ENCODE peak calls at places on chromosomes 1 and 21, in six cellular contexts. One of them, this sample, is unnamed.

GRCh38 chr1:182841368-182841988 is 2.3 kb downstream of the DHX9 start:
- DNase-seq in ovary: no peak
- DNase-seq in pancreas: no peak
- DNase-seq in left lung: no peak
- DNase-seq in AG04449: no peak
- DNase-seq in right atrium auricular region: no peak
- DNase-seq in this sample: no peak

GRCh38 chr1:228528612-228529011 is 41.4 kb downstream of the RNF187 start:
- DNase-seq in right atrium auricular region: no peak
- DNase-seq in AG04449: no peak
- DNase-seq in pancreas: no peak
- DNase-seq in left lung: no peak
- DNase-seq in ovary: no peak
- DNase-seq in this sample: no peak

GRCh38 chr1:77757066-77757584 is 2.5 kb downstream of the USP33 start:
- DNase-seq in left lung: no peak
- DNase-seq in ovary: no peak
- DNase-seq in AG04449: no peak
- DNase-seq in pancreas: no peak
- DNase-seq in right atrium auricular region: no peak
- DNase-seq in this sample: no peak

GRCh38 chr1:47906466-47907191 is 90.6 kb downstream of the TRABD2B start:
- DNase-seq in AG04449: no peak
- DNase-seq in ovary: no peak
- DNase-seq in right atrium auricular region: no peak
- DNase-seq in pancreas: no peak
- DNase-seq in left lung: no peak
- DNase-seq in this sample: no peak

GRCh38 chr1:168709896-168710305 is 19.1 kb downstream of the DPT start:
- DNase-seq in left lung: no peak
- DNase-seq in pancreas: no peak
- DNase-seq in ovary: no peak
- DNase-seq in AG04449: peak; percentile 16
- DNase-seq in right atrium auricular region: no peak
- DNase-seq in this sample: no peak

GRCh38 chr1:154863702-154864174 is 6.3 kb downstream of the KCNN3 start:
- DNase-seq in left lung: no peak
- DNase-seq in AG04449: no peak
- DNase-seq in ovary: no peak
- DNase-seq in right atrium auricular region: no peak
- DNase-seq in pancreas: peak; percentile 31
- DNase-seq in this sample: no peak

GRCh38 chr21:43809853-43810504 is 20.6 kb downstream of the RRP1 start:
- DNase-seq in ovary: no peak
- DNase-seq in left lung: no peak
- DNase-seq in AG04449: no peak
- DNase-seq in pancreas: no peak
- DNase-seq in right atrium auricular region: no peak
- DNase-seq in this sample: no peak

GRCh38 chr1:174883361-174883760 is 116.4 kb upstream of the CACYBP start:
- DNase-seq in AG04449: peak; percentile 9
- DNase-seq in right atrium auricular region: no peak
- DNase-seq in ovary: no peak
- DNase-seq in left lung: no peak
- DNase-seq in pancreas: no peak
- DNase-seq in this sample: no peak

GRCh38 chr1:236253119-236253518 is 28.6 kb downstream of the ERO1B start:
- DNase-seq in left lung: no peak
- DNase-seq in AG04449: no peak
- DNase-seq in pancreas: no peak
- DNase-seq in ovary: no peak
- DNase-seq in right atrium auricular region: no peak
- DNase-seq in this sample: no peak

GRCh38 chr1:60133848-60134247 is 60.3 kb upstream of the C1orf87 start:
- DNase-seq in ovary: no peak
- DNase-seq in pancreas: no peak
- DNase-seq in AG04449: peak; percentile 65
- DNase-seq in left lung: peak; percentile 41
- DNase-seq in right atrium auricular region: no peak
- DNase-seq in this sample: no peak

GRCh38 chr1:180953291-180953747 is 40.6 kb downstream of the KIAA1614 start:
- DNase-seq in ovary: no peak
- DNase-seq in left lung: no peak
- DNase-seq in right atrium auricular region: no peak
- DNase-seq in AG04449: no peak
- DNase-seq in pancreas: peak; percentile 78
- DNase-seq in this sample: no peak

GRCh38 chr1:201540846-201541735 is 2.2 kb downstream of the NAV1 start:
- DNase-seq in pancreas: no peak
- DNase-seq in ovary: no peak
- DNase-seq in left lung: no peak
- DNase-seq in right atrium auricular region: no peak
- DNase-seq in AG04449: no peak
- DNase-seq in this sample: no peak

GRCh38 chr1:3067671-3068399 is 1.2 kb upstream of the PRDM16 start:
- DNase-seq in AG04449: no peak
- DNase-seq in left lung: peak; percentile 33
- DNase-seq in pancreas: peak; percentile 43
- DNase-seq in ovary: no peak
- DNase-seq in right atrium auricular region: no peak
- DNase-seq in this sample: no peak

GRCh38 chr21:42564561-42564971 is 50.9 kb downstream of the SLC37A1 start:
- DNase-seq in pancreas: no peak
- DNase-seq in right atrium auricular region: no peak
- DNase-seq in left lung: peak; percentile 25
- DNase-seq in ovary: no peak
- DNase-seq in AG04449: no peak
- DNase-seq in this sample: no peak

GRCh38 chr1:205597691-205598314 is 34.0 kb downstream of the ELK4 start:
- DNase-seq in ovary: no peak
- DNase-seq in AG04449: no peak
- DNase-seq in pancreas: peak; percentile 4
- DNase-seq in right atrium auricular region: peak; percentile 58
- DNase-seq in left lung: no peak
- DNase-seq in this sample: no peak

GRCh38 chr1:181095260-181095659 is 6.8 kb downstream of the IER5 start:
- DNase-seq in ovary: no peak
- DNase-seq in pancreas: no peak
- DNase-seq in AG04449: no peak
- DNase-seq in left lung: no peak
- DNase-seq in right atrium auricular region: no peak
- DNase-seq in this sample: no peak

GRCh38 chr1:227942021-227942715 is 5.6 kb downstream of the WNT9A start:
- DNase-seq in left lung: no peak
- DNase-seq in pancreas: peak; percentile 6
- DNase-seq in right atrium auricular region: peak; percentile 43
- DNase-seq in ovary: peak; percentile 22
- DNase-seq in AG04449: no peak
- DNase-seq in this sample: peak; percentile 15

GRCh38 chr1:26938659-26939025 is 17.1 kb downstream of the NUDC start:
- DNase-seq in left lung: no peak
- DNase-seq in pancreas: no peak
- DNase-seq in AG04449: no peak
- DNase-seq in ovary: no peak
- DNase-seq in right atrium auricular region: no peak
- DNase-seq in this sample: no peak

GRCh38 chr1:182330303-182330702 is 61.3 kb downstream of the GLUL start:
- DNase-seq in AG04449: no peak
- DNase-seq in pancreas: no peak
- DNase-seq in right atrium auricular region: peak; percentile 66
- DNase-seq in ovary: no peak
- DNase-seq in left lung: no peak
- DNase-seq in this sample: no peak

GRCh38 chr1:93717639-93718038 is 36.0 kb upstream of the BCAR3 start:
- DNase-seq in pancreas: no peak
- DNase-seq in right atrium auricular region: no peak
- DNase-seq in ovary: no peak
- DNase-seq in left lung: no peak
- DNase-seq in AG04449: no peak
- DNase-seq in this sample: no peak

DNA sequence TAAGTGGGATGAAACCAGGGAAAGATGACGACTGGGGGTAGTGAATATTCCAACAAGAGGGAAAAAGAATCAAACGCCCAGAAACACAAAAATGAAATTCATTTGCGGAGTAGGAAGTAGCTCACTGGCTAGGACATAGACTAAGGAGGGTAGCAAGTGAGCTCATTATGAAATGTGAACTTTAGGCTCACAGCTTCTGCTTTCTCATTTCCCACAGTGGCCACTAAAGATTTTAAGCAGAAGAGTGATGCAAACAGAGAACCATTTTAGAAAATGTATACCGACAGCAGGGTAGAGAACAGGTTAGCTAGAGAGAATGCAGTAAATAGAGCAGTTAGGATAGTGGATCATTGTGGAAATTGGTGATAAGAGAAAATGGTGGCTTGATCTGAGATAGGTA is 3.5 kb downstream of the CD48 start:
- DNase-seq in pancreas: no peak
- DNase-seq in AG04449: no peak
- DNase-seq in ovary: no peak
- DNase-seq in right atrium auricular region: no peak
- DNase-seq in left lung: no peak
- DNase-seq in this sample: no peak
- TF ChIP-seq CTCF in pancreas: no peak
- TF ChIP-seq CTCF in AG04449: no peak
- TF ChIP-seq CTCF in ovary: no peak
- TF ChIP-seq CTCF in right atrium auricular region: no peak
- TF ChIP-seq CTCF in left lung: no peak
- TF ChIP-seq CTCF in this sample: no peak

DNA sequence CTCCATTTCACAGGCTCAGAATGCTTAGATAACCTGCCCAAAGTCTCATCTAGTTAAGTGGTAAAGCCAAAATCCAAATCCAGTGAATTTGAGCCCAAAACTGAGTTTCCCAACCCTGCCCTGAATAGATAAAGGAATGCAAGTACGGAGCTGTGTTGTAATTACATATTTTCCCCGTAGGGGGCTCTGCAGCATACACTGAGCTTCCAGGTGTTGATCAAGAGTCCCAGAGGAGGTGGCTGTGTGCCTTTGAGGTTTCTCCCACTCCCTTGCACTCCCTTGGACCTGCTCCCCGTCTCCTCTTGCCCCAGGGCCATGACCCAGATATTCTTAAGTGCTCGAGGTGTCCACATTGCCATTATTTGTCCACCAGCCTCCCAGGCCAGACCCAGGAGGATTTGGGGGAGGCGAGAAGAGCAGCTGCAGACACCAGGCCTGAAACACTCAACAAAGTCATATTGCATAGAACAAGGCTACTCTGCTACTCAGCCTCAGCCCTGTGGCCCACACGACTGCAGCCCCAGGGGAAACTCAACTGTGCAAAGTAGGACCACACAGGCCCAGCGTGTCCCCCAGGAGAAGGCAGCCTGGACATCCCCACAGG is 18.4 kb upstream of the LY9 start:
- DNase-seq in AG04449: no peak
- DNase-seq in left lung: no peak
- DNase-seq in right atrium auricular region: no peak
- DNase-seq in ovary: no peak
- DNase-seq in pancreas: peak; percentile 45
- DNase-seq in this sample: no peak
- TF ChIP-seq CTCF in AG04449: peak; percentile 25
- TF ChIP-seq CTCF in left lung: peak; percentile 35
- TF ChIP-seq CTCF in right atrium auricular region: no peak
- TF ChIP-seq CTCF in ovary: no peak
- TF ChIP-seq CTCF in pancreas: peak; percentile 29
- TF ChIP-seq CTCF in this sample: peak; percentile 53

GRCh38 chr1:247079141-247079874 is 697 bp upstream of the ZNF670 start:
- DNase-seq in ovary: no peak
- DNase-seq in pancreas: no peak
- DNase-seq in right atrium auricular region: no peak
- DNase-seq in AG04449: no peak
- DNase-seq in left lung: no peak
- DNase-seq in this sample: no peak

GRCh38 chr1:247077234-247077633 is 1.4 kb downstream of the ZNF670 start:
- DNase-seq in right atrium auricular region: no peak
- DNase-seq in AG04449: no peak
- DNase-seq in left lung: no peak
- DNase-seq in pancreas: no peak
- DNase-seq in ovary: no peak
- DNase-seq in this sample: no peak

GRCh38 chr1:247077768-247078314 is 770 bp downstream of the ZNF670 start:
- DNase-seq in ovary: no peak
- DNase-seq in pancreas: no peak
- DNase-seq in AG04449: no peak
- DNase-seq in left lung: no peak
- DNase-seq in right atrium auricular region: no peak
- DNase-seq in this sample: no peak

DNA sequence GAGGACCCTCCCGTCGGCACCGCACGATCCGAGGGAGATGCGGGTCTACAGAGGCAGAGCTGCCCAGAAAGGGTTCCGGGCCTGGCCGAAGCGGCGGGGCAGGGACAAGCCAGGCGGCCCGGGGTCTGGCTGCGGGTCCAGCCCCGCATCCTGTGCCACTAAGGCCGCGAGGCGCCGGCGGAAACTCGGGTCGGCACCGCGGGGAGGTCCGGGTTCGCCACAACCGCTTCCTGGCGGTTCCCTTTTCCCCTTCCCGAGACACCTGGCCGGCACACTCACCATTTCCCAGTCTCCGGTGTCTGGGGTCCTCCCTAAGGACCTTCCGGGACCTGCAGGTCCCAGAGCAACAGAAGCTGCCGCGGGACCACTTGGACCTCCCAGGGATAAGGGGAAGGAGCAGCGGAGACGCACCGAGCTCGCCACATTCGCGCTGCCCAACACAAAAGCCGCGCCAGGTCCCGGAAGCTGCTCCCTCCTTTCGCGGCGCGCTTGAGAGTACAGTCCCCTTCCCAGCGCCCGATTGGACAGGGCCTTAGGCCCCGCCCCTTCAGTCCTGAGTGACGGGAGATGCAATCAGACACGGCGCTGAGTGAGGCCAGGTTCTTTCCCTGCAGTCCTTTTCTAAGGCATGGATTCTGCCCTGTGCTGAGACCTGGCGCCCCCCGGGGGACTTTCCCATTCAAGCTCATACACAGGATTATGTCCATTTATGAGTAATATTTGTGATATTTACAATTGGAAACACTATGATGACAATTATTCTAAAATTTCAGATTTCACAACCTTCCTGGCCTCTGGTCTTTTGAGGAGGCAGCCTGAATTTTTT is at the start of gene ZNF670:
- DNase-seq in pancreas: peak; percentile 94
- DNase-seq in right atrium auricular region: peak; percentile 98
- DNase-seq in left lung: peak; percentile 96
- DNase-seq in AG04449: peak; percentile 82
- DNase-seq in ovary: peak; percentile 94
- DNase-seq in this sample: peak; percentile 73
- TF ChIP-seq CTCF in pancreas: no peak
- TF ChIP-seq CTCF in right atrium auricular region: no peak
- TF ChIP-seq CTCF in left lung: no peak
- TF ChIP-seq CTCF in AG04449: peak; percentile 60
- TF ChIP-seq CTCF in ovary: no peak
- TF ChIP-seq CTCF in this sample: peak; percentile 40

DNA sequence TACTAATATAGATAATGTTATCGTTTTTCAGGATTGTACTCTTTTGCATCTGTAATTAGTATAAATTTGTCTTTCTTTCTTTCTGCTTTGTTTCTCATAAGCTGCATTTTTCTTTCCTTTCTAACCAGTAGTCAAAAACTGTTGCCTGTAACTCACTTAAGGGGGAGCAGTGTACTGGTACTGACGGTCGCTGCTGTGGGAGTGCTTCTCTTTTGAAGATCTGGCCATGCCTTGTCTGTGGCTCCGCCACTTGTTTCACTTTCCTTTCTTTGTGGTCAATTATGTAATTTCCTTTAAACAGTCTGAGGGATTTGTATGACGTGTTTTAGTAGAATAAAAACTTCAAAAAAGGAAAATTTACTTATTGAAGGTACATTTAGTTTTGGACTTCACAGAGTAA is 37.0 kb downstream of the MIA3 start:
- DNase-seq in right atrium auricular region: no peak
- DNase-seq in pancreas: no peak
- DNase-seq in AG04449: no peak
- DNase-seq in ovary: no peak
- DNase-seq in left lung: peak; percentile 56
- DNase-seq in this sample: peak; percentile 41
- TF ChIP-seq CTCF in right atrium auricular region: no peak
- TF ChIP-seq CTCF in pancreas: no peak
- TF ChIP-seq CTCF in AG04449: no peak
- TF ChIP-seq CTCF in ovary: no peak
- TF ChIP-seq CTCF in left lung: no peak
- TF ChIP-seq CTCF in this sample: no peak

This sample was measured in natural killer cell.